ENCODE peak calls at places on chromosomes 3 and 15, in eight cellular contexts. G is HEK293T; N is progenitor cell of endocrine pancreas; K is germinal center; R is spleen; L is activated CD4-positive, alpha-beta T cell treated with anti-CD3 and anti-CD28 coated beads for 36 hours; A is A673; C is kidney tubule cell. I is an unnamed sample.

GRCh38 chr15:50476143-50476542 is 51.9 kb downstream of the USP8 start:
- DNase-seq in A (no peak), N (no peak), R (no peak), K (no peak), C (peak), L (no peak), G (no peak), I (no peak)

GRCh38 chr3:152720941-152721718 is 113.8 kb upstream of the P2RY1 start:
- DNase-seq in G (no peak), C (no peak), L (no peak), R (no peak), N (no peak), A (no peak), K (no peak), I (no peak)

GRCh38 chr15:82921242-82921641 is 31.3 kb downstream of the HOMER2 start:
- DNase-seq in L (no peak), C (no peak), K (no peak), G (no peak), N (no peak), R (no peak), A (peak), I (no peak)

GRCh38 chr3:158991146-158991705 is 189.4 kb downstream of the MFSD1 start:
- DNase-seq in G (no peak), L (no peak), R (no peak), A (no peak), K (no peak), C (no peak), N (peak), I (peak)

GRCh38 chr3:31488475-31489017 is 44.2 kb upstream of the STT3B start:
- DNase-seq in N (no peak), C (no peak), A (no peak), L (no peak), G (no peak), R (no peak), K (no peak), I (no peak)

GRCh38 chr3:194748229-194748628 is 62.5 kb downstream of the FAM43A start:
- DNase-seq in A (no peak), L (no peak), R (no peak), G (no peak), K (no peak), C (no peak), N (no peak), I (no peak)

GRCh38 chr3:64936570-64936969 is 248.8 kb upstream of the ADAMTS9 start:
- DNase-seq in R (no peak), N (no peak), C (peak), A (no peak), K (no peak), G (no peak), L (no peak), I (no peak)

GRCh38 chr15:94255540-94255939 is 24.2 kb downstream of the MCTP2 start:
- DNase-seq in L (no peak), A (no peak), K (no peak), R (no peak), G (no peak), C (no peak), N (no peak), I (no peak)

GRCh38 chr15:74799843-74800558 is 12.6 kb upstream of the LMAN1L start:
- DNase-seq in K (peak), C (peak), R (peak), N (peak), G (peak), L (peak), A (peak), I (peak)

GRCh38 chr3:16307832-16308531 is 43.0 kb downstream of the OXNAD1 start:
- DNase-seq in A (no peak), G (no peak), N (no peak), R (no peak), K (no peak), L (no peak), C (no peak), I (no peak)

GRCh38 chr3:147799601-147800000 is 390.4 kb downstream of the ZIC1 start:
- DNase-seq in N (no peak), C (no peak), A (no peak), R (no peak), L (no peak), G (no peak), K (no peak), I (no peak)

GRCh38 chr3:20072422-20072821 is 32.2 kb downstream of the KAT2B start:
- DNase-seq in A (no peak), N (no peak), C (no peak), K (no peak), G (no peak), L (no peak), R (no peak), I (no peak)

GRCh38 chr3:46349484-46350261 is 4.2 kb upstream of the CCR2 start:
- DNase-seq in A (no peak), R (no peak), G (no peak), N (no peak), C (no peak), K (no peak), L (no peak), I (no peak)

GRCh38 chr3:4574426-4574965 is 81.3 kb downstream of the ITPR1 start:
- DNase-seq in R (no peak), C (no peak), A (no peak), G (no peak), L (no peak), N (no peak), K (no peak), I (no peak)

GRCh38 chr3:27752926-27753325 is 30.8 kb upstream of the EOMES start:
- DNase-seq in C (no peak), R (no peak), K (no peak), A (no peak), L (no peak), G (no peak), N (no peak), I (no peak)

GRCh38 chr3:170977911-170978310 is 48.6 kb downstream of the SLC2A2 start:
- DNase-seq in A (peak), N (no peak), L (no peak), G (no peak), C (peak), K (no peak), R (no peak), I (peak)

GRCh38 chr3:11690863-11691833 is 47.4 kb upstream of the VGLL4 start:
- DNase-seq in C (peak), A (peak), G (no peak), L (no peak), R (no peak), K (no peak), N (no peak), I (peak)

GRCh38 chr3:2098398-2099027 is at the start of gene CNTN4:
- DNase-seq in C (peak), A (peak), K (peak), G (peak), R (no peak), N (peak), L (peak), I (peak)

GRCh38 chr3:173502983-173503568 is 105.5 kb downstream of the NLGN1 start:
- DNase-seq in G (peak), N (no peak), R (no peak), K (no peak), L (no peak), A (peak), C (no peak), I (peak)

GRCh38 chr3:21290557-21290956 is 460.5 kb downstream of the ZNF385D start:
- DNase-seq in C (no peak), G (no peak), A (no peak), L (no peak), R (no peak), K (no peak), N (no peak), I (no peak)

GRCh38 chr3:101020616-101021015 is 27.4 kb upstream of the ABI3BP start:
- DNase-seq in L (no peak), G (no peak), K (no peak), N (no peak), R (no peak), A (no peak), C (no peak), I (no peak)

GRCh38 chr15:58227706-58228543 is 89.7 kb downstream of the AQP9 start:
- DNase-seq in K (peak), G (peak), R (peak), C (peak), L (peak), N (peak), A (peak), I (peak)

GRCh38 chr3:46659285-46659684 is 34.2 kb downstream of the ALS2CL start:
- DNase-seq in G (peak), L (no peak), N (no peak), R (no peak), K (no peak), A (no peak), C (peak), I (peak)

GRCh38 chr3:57144952-57145351 is 20.2 kb downstream of the IL17RD start:
- DNase-seq in C (no peak), G (no peak), L (no peak), N (no peak), A (no peak), R (no peak), K (no peak), I (no peak)

GRCh38 chr15:74120426-74120825 is 10.0 kb upstream of the ISLR2 start:
- DNase-seq in L (no peak), K (no peak), N (no peak), A (no peak), R (no peak), C (no peak), G (no peak), I (no peak)

GRCh38 chr3:191051037-191051436 is 148.0 kb upstream of the OSTN start:
- DNase-seq in K (peak), R (no peak), C (peak), A (peak), N (no peak), G (peak), L (no peak), I (peak)

GRCh38 chr15:78714890-78715289 is 73.9 kb upstream of the CHRNB4 start:
- DNase-seq in L (peak), R (no peak), K (no peak), G (no peak), A (peak), N (no peak), C (peak), I (peak)

GRCh38 chr15:73082719-73083275 is 30.5 kb downstream of the NEO1 start:
- DNase-seq in N (no peak), K (no peak), A (no peak), L (no peak), G (no peak), R (no peak), C (peak), I (no peak)

GRCh38 chr3:17355591-17355990 is 386.8 kb downstream of the TBC1D5 start:
- DNase-seq in G (no peak), A (no peak), L (no peak), N (no peak), C (no peak), K (no peak), R (no peak), I (no peak)

GRCh38 chr3:160076519-160076918 is 87.9 kb downstream of the IL12A start:
- DNase-seq in A (no peak), L (no peak), K (no peak), C (no peak), N (no peak), G (no peak), R (no peak), I (no peak)

GRCh38 chr3:71269896-71270295 is 313.6 kb downstream of the FOXP1 start:
- DNase-seq in L (peak), A (no peak), R (no peak), K (no peak), C (no peak), N (no peak), G (no peak), I (no peak)

GRCh38 chr3:189490749-189491148 is 140.4 kb upstream of the TP63 start:
- DNase-seq in N (no peak), C (no peak), G (no peak), K (no peak), A (no peak), R (no peak), L (no peak), I (no peak)

GRCh38 chr3:129162729-129163579 is 2.1 kb upstream of the ISY1 start:
- DNase-seq in G (no peak), K (no peak), L (peak), A (peak), R (no peak), N (no peak), C (peak), I (peak)

GRCh38 chr3:153396581-153396980 is 234.6 kb downstream of the RAP2B start:
- DNase-seq in N (no peak), G (no peak), L (no peak), R (no peak), C (no peak), A (no peak), K (no peak), I (no peak)

GRCh38 chr3:8768364-8769087 is 887 bp downstream of the OXTR start:
- DNase-seq in C (peak), G (no peak), N (no peak), R (no peak), L (peak), K (peak), A (no peak), I (peak)

GRCh38 chr3:135084976-135085375 is 289.9 kb downstream of the EPHB1 start:
- DNase-seq in K (no peak), R (no peak), N (no peak), C (peak), L (no peak), A (no peak), G (no peak), I (no peak)

GRCh38 chr3:183435701-183436100 is 7.3 kb upstream of the MCF2L2 start:
- DNase-seq in L (peak), A (no peak), K (peak), R (no peak), N (no peak), G (no peak), C (no peak), I (no peak)

GRCh38 chr3:61955483-61955882 is 394.1 kb downstream of the PTPRG start:
- DNase-seq in L (no peak), R (no peak), K (no peak), G (no peak), A (no peak), N (no peak), C (peak), I (peak)

GRCh38 chr3:151379083-151379734 is 5.3 kb downstream of the P2RY12 start:
- DNase-seq in N (peak), L (peak), C (peak), K (peak), G (peak), A (peak), R (no peak), I (peak)